ENCODE peak calls at places on chromosomes 3 and 15, in nine cellular contexts. C is ovary, F is GM06990, O is G401, B is COR-L47, Z is NCI-H2081 treated with DMSO at 0.1 percent for 48 hours, M is NCI-H460, R is HS-27A, V is astrocyte of the cerebellum. P is an unnamed sample.

GRCh38 chr3:166554006-166554405 is 716.8 kb upstream of the BCHE start:
- DNase-seq in C (no peak), F (no peak), O (no peak), B (no peak), Z (no peak), M (no peak), R (no peak), V (peak), P (peak)

GRCh38 chr3:16427309-16427965 is 86.1 kb downstream of the RFTN1 start:
- DNase-seq in C (peak), F (no peak), O (no peak), B (no peak), Z (no peak), M (no peak), R (peak), V (peak), P (peak)

GRCh38 chr15:68874788-68875187 is 54.1 kb upstream of the ANP32A start:
- DNase-seq in C (no peak), F (no peak), O (no peak), B (no peak), Z (no peak), M (no peak), R (no peak), V (no peak), P (no peak)

GRCh38 chr3:105907790-105908189 is 39.0 kb upstream of the CBLB start:
- DNase-seq in C (no peak), F (peak), O (no peak), B (no peak), Z (no peak), M (no peak), R (no peak), V (no peak), P (no peak)

GRCh38 chr15:90306560-90306959 is 41.1 kb downstream of the NGRN start:
- DNase-seq in C (no peak), F (no peak), O (no peak), B (no peak), Z (no peak), M (no peak), R (no peak), V (no peak), P (peak)

GRCh38 chr3:169478566-169479313 is 184.8 kb downstream of the MECOM start:
- DNase-seq in C (no peak), F (no peak), O (no peak), B (no peak), Z (no peak), M (no peak), R (peak), V (no peak), P (peak)

GRCh38 chr3:11507719-11508118 is 136.0 kb downstream of the VGLL4 start:
- DNase-seq in C (no peak), F (no peak), O (no peak), B (no peak), Z (no peak), M (no peak), R (no peak), V (no peak), P (peak)

GRCh38 chr3:148847351-148847750 is 17.7 kb upstream of the CPA3 start:
- DNase-seq in C (no peak), F (no peak), O (no peak), B (no peak), Z (no peak), M (no peak), R (no peak), V (peak), P (peak)

GRCh38 chr15:25090073-25090733 is 135.4 kb downstream of the SNRPN start:
- DNase-seq in C (no peak), F (no peak), O (no peak), B (no peak), Z (no peak), M (no peak), R (no peak), V (no peak), P (no peak)

GRCh38 chr3:52507359-52507758 is 12.2 kb downstream of the STAB1 start:
- DNase-seq in C (no peak), F (no peak), O (no peak), B (no peak), Z (no peak), M (no peak), R (peak), V (no peak), P (peak)

GRCh38 chr3:156577731-156578130 is 22.8 kb upstream of the SSR3 start:
- DNase-seq in C (no peak), F (no peak), O (no peak), B (no peak), Z (no peak), M (no peak), R (no peak), V (no peak), P (no peak)

GRCh38 chr15:30859091-30859874 is 44.4 kb upstream of the FAN1 start:
- DNase-seq in C (no peak), F (no peak), O (peak), B (no peak), Z (no peak), M (no peak), R (no peak), V (no peak), P (peak)

GRCh38 chr3:133527306-133527705 is 46.2 kb upstream of the CDV3 start:
- DNase-seq in C (no peak), F (no peak), O (no peak), B (no peak), Z (no peak), M (no peak), R (no peak), V (no peak), P (no peak)

GRCh38 chr3:70829101-70829500 is 516.7 kb upstream of the MDFIC2 start:
- DNase-seq in C (no peak), F (no peak), O (no peak), B (no peak), Z (no peak), M (no peak), R (peak), V (peak), P (peak)

GRCh38 chr3:133379926-133380325 is 19.9 kb upstream of the BFSP2 start:
- DNase-seq in C (no peak), F (no peak), O (no peak), B (no peak), Z (no peak), M (no peak), R (no peak), V (no peak), P (no peak)

GRCh38 chr15:89442155-89442554 is 54.2 kb downstream of the RHCG start:
- DNase-seq in C (no peak), F (no peak), O (no peak), B (no peak), Z (no peak), M (no peak), R (no peak), V (no peak), P (no peak)

GRCh38 chr15:57319226-57319918 is 56.9 kb upstream of the CGNL1 start:
- DNase-seq in C (no peak), F (no peak), O (no peak), B (peak), Z (no peak), M (no peak), R (no peak), V (no peak), P (no peak)

P was measured in amniotic epithelial cell.